ENCODE peak calls at places on chromosomes 11 and 22, in four cellular contexts. Y, W, V and P are unnamed samples.

GRCh38 chr11:47979378-47980092 is 824 bp upstream of the PTPRJ start:
- DNase-seq in Y (no peak), W (no peak), V (no peak), P (no peak)

GRCh38 chr11:30345644-30346043 is 22.7 kb downstream of the ARL14EP start:
- DNase-seq in W (no peak), V (no peak), Y (no peak), P (no peak)

GRCh38 chr11:62432695-62433094 is 13.9 kb downstream of the SCGB1A1 start:
- DNase-seq in Y (no peak), W (no peak), V (no peak), P (no peak)

GRCh38 chr22:36942561-36942960 is 29.1 kb downstream of the CSF2RB start:
- DNase-seq in Y (no peak), W (no peak), V (no peak), P (no peak)

GRCh38 chr22:38172489-38173155 is 9.0 kb downstream of the PLA2G6 start:
- DNase-seq in Y (peak; percentile 82), V (no peak), W (peak; percentile 70), P (no peak)

GRCh38 chr11:75241036-75241905 is 697 bp downstream of the TPBGL start:
- DNase-seq in Y (peak; percentile 82), V (no peak), W (peak; percentile 89), P (peak; percentile 95)

GRCh38 chr22:37324340-37325023 is 42.2 kb downstream of the CYTH4 start:
- DNase-seq in Y (no peak), W (no peak), V (no peak), P (peak; percentile 65)

GRCh38 chr22:36141481-36141880 is 19.1 kb downstream of the APOL3 start:
- DNase-seq in W (no peak), Y (no peak), V (no peak), P (no peak)

GRCh38 chr11:106176817-106177216 is 99.4 kb downstream of the AASDHPPT start:
- DNase-seq in Y (no peak), W (no peak), V (no peak), P (no peak)

GRCh38 chr22:47190957-47191323 is 428.5 kb downstream of the TBC1D22A start:
- DNase-seq in W (peak; percentile 28), V (no peak), Y (no peak), P (no peak)

GRCh38 chr22:48863965-48864538 is 963.6 kb downstream of the BRD1 start:
- DNase-seq in W (no peak), V (no peak), Y (no peak), P (no peak)

GRCh38 chr11:131185915-131186314 is 184.5 kb upstream of the NTM start:
- DNase-seq in Y (no peak), W (no peak), V (no peak), P (peak; percentile 16)

GRCh38 chr11:74540270-74540669 is 46.7 kb upstream of the LIPT2 start:
- DNase-seq in Y (no peak), V (no peak), W (no peak), P (no peak)

GRCh38 chr11:77038825-77039326 is 4.7 kb downstream of the B3GNT6 start:
- DNase-seq in Y (no peak), V (no peak), W (no peak), P (no peak)

GRCh38 chr11:2252018-2252417 is 18.4 kb downstream of the ASCL2 start:
- DNase-seq in W (no peak), Y (no peak), V (no peak), P (no peak)

GRCh38 chr11:128582496-128583366 is 4.6 kb downstream of the ETS1 start:
- DNase-seq in V (no peak), Y (no peak), W (no peak), P (peak; percentile 50)

GRCh38 chr11:68008381-68009337 is 1.5 kb upstream of the ALDH3B1 start:
- DNase-seq in V (no peak), Y (no peak), W (peak; percentile 74), P (no peak)

GRCh38 chr11:27174026-27174425 is 133.4 kb downstream of the BBOX1 start:
- DNase-seq in V (no peak), Y (no peak), W (no peak), P (no peak)

GRCh38 chr11:76164081-76164480 is 42.2 kb downstream of the WNT11 start:
- DNase-seq in W (peak; percentile 20), V (no peak), Y (no peak), P (no peak)

GRCh38 chr22:35306350-35306967 is 6.8 kb downstream of the TOM1 start:
- DNase-seq in W (no peak), Y (no peak), V (no peak), P (peak; percentile 77)

GRCh38 chr11:69317401-69318092 is 23.6 kb downstream of the MYEOV start:
- DNase-seq in V (no peak), W (no peak), Y (no peak), P (no peak)

GRCh38 chr11:7089328-7090251 is 792 bp downstream of the RBMXL2 start:
- DNase-seq in V (no peak), W (no peak), Y (no peak), P (no peak)

GRCh38 chr22:45930324-45930723 is 46.6 kb downstream of the WNT7B start:
- DNase-seq in W (no peak), V (no peak), Y (no peak), P (no peak)

GRCh38 chr22:46272196-46272595 is 4.4 kb downstream of the TTC38 start:
- DNase-seq in Y (no peak), V (no peak), W (no peak), P (no peak)

GRCh38 chr11:9228086-9228485 is 37.1 kb downstream of the DENND5A start:
- DNase-seq in V (no peak), Y (no peak), W (no peak), P (peak; percentile 81)

GRCh38 chr11:69265210-69265609 is 28.7 kb upstream of the MYEOV start:
- DNase-seq in Y (no peak), V (no peak), W (no peak), P (no peak)

GRCh38 chr11:75271730-75272129 is 31.2 kb downstream of the TPBGL start:
- DNase-seq in W (no peak), Y (no peak), V (no peak), P (no peak)

GRCh38 chr11:128463386-128463829 is 124.0 kb downstream of the ETS1 start:
- DNase-seq in Y (peak; percentile 60), V (peak; percentile 50), W (no peak), P (no peak)

GRCh38 chr11:61131186-61131585 is 28.9 kb downstream of the CD5 start:
- DNase-seq in W (no peak), V (no peak), Y (no peak), P (no peak)

GRCh38 chr11:58796333-58797049 is 48.0 kb downstream of the GLYATL2 start:
- DNase-seq in V (no peak), W (no peak), Y (no peak), P (no peak)

GRCh38 chr11:17714356-17714854 is 5.0 kb upstream of the MYOD1 start:
- DNase-seq in V (no peak), W (no peak), Y (peak; percentile 48), P (no peak)

GRCh38 chr11:65814131-65814959 is 19.4 kb upstream of the SNX32 start:
- DNase-seq in Y (no peak), V (no peak), W (peak; percentile 73), P (no peak)

GRCh38 chr11:91194551-91194950 is 971.7 kb upstream of the CHORDC1 start:
- DNase-seq in Y (no peak), V (no peak), W (no peak), P (no peak)

GRCh38 chr11:41039592-41039991 is 419.9 kb downstream of the LRRC4C start:
- DNase-seq in Y (no peak), V (no peak), W (no peak), P (no peak)

DNA sequence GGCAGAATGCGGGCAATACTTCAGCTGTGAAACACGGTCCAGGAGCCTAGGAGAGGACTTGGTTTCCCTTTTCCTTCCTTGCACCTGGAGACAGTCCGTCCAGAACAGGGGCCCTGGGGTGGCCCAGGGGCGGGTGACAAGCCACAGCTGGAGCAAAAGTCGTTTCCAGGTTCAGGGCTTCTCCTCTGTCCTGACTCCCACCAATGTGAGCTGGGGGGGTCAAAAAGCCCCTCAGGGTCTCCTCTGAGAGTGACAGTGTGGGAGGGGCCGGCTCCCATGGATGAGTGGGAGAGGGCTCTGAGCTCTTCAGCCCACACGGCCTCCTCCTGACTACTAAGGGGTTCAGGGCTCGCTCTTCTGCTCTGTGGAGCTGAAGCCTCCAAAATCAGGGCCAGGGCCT is 20.1 kb upstream of the ARFGAP3 start:
- DNase-seq in V (no peak), Y (no peak), W (no peak), P (no peak)
- H3K4me3 ChIP-seq in V (no peak overlapping the region), Y (no peak overlapping the region), W (no peak overlapping the region), P (no peak overlapping the region)

DNA sequence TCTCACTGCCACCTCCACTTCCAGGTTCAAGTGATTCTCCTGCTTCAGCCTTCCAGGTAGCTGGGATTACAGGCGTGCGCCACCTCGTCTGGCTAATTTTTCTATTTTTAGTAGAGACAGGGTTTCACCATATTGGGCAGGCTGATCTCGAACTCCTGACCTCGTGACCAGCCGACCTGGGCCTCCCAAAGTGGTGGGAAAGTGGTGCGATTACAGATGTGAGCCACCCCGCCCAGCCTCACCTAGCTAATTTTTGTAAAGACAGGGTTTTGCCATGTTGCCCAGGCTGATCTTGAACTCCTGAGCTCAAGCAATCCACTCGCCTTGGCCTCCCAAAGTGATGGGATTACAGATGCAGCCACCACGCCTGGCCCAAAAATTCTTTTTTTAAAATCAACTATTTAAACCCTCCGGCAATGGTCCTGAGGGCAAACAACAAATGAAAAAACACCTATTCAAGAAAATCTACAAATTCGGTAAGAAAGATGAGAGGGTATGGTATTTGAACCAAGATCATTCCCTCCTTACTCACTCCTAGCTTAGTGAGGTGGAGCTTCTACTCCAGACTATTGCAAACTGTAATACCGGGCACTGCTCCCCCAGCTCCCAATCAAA is 1.9 kb downstream of the NF2 start:
- DNase-seq in V (no peak), W (no peak), Y (no peak), P (no peak)
- H3K4me3 ChIP-seq in V (peak overlapping the region; percentile 99), W (peak overlapping the region; percentile 96), Y (no peak overlapping the region), P (no peak overlapping the region)

GRCh38 chr11:121297872-121298271 is 5.3 kb downstream of the SC5D start:
- DNase-seq in Y (no peak), V (no peak), W (no peak), P (no peak)

GRCh38 chr11:121292503-121293275 is at the start of gene SC5D:
- DNase-seq in W (peak; percentile 97), V (peak; percentile 73), Y (peak; percentile 95), P (peak; percentile 98)

GRCh38 chr11:121293276-121293569 is 652 bp downstream of the SC5D start:
- DNase-seq in V (no peak), Y (no peak), W (no peak), P (no peak)

GRCh38 chr11:121298770-121299169 is 6.2 kb downstream of the SC5D start:
- DNase-seq in W (no peak), V (no peak), Y (no peak), P (no peak)

GRCh38 chr11:121295246-121296007 is 2.9 kb downstream of the SC5D start:
- DNase-seq in V (no peak), Y (no peak), W (no peak), P (peak; percentile 61)
- H3K4me3 ChIP-seq in V (no peak overlapping the region), Y (no peak overlapping the region), W (no peak overlapping the region), P (peak overlapping the region; percentile 4)

DNA sequence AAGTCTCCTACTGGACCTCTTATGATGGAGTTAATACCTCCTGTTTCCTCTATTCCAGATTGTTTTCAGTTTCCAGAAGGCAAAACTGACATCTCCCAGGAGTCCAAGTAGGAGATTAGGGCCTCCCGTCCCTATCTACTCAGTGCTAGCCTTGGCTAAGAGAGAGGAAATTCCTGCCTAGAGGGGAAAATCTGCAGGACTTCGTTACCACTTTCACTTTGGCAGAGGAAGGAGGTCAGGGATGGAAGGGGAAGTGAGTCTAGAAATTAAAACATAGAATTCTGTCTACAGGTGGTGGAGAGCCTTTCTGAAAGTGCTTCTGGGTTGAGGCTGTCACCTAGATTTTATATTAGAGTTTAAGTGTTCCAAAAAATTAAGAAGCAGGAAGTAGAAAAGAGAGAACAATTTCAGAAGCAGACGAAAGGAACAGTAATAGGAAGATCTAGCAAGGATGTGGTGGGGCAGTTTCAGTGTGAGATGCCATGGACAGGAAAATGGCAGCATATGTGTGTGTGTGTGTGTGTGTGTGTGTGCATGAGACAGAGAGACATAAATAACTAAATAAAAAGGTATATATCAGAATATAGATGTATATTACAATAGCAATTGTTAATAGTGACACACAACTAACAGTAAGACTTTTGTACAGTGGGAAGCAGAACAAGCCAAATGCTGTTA is 2.4 kb upstream of the TRIM68 start:
- DNase-seq in Y (no peak), V (no peak), W (no peak), P (no peak)
- H3K4me3 ChIP-seq in Y (no peak overlapping the region), V (peak overlapping the region; percentile 61), W (peak overlapping the region; percentile 20), P (no peak overlapping the region)